ENCODE peak calls at places on chromosomes 2 and 18, in four cellular contexts. A is H1, V is K562, J is HepG2. H is an unnamed sample.

GRCh38 chr18:10798727-10799435 is 273.1 kb downstream of the NAPG start:
- DNase-seq in A (no peak), V (peak; percentile 26), J (peak; percentile 19), H (no peak)

GRCh38 chr2:196445991-196446390 is 193.5 kb upstream of the CCDC150 start:
- DNase-seq in A (no peak), V (no peak), J (no peak), H (no peak)

GRCh38 chr2:8203354-8203753 is 478.5 kb upstream of the ID2 start:
- DNase-seq in A (no peak), V (no peak), J (no peak), H (no peak)

GRCh38 chr2:232349946-232350635 is 28.5 kb upstream of the ALPP start:
- DNase-seq in A (no peak), V (no peak), J (no peak), H (no peak)

GRCh38 chr2:1887915-1888314 is 143.6 kb upstream of the PXDN start:
- DNase-seq in A (no peak), V (peak; percentile 8), J (no peak), H (peak; percentile 4)

GRCh38 chr2:166092889-166093288 is 34.9 kb downstream of the SCN1A start:
- DNase-seq in A (no peak), V (no peak), J (no peak), H (no peak)

GRCh38 chr2:189260361-189260761 is 80.8 kb upstream of the COL5A2 start:
- DNase-seq in A (no peak), V (no peak), J (no peak), H (no peak)

GRCh38 chr2:80496770-80497169 is 192.2 kb upstream of the LRRTM1 start:
- DNase-seq in A (no peak), V (no peak), J (no peak), H (no peak)

GRCh38 chr18:62498616-62499262 is 24.1 kb upstream of the ZCCHC2 start:
- DNase-seq in A (no peak), V (no peak), J (no peak), H (no peak)

GRCh38 chr2:30645745-30646119 is 161.5 kb downstream of the CAPN13 start:
- DNase-seq in A (no peak), V (no peak), J (no peak), H (no peak)

GRCh38 chr18:51614967-51615571 is 417.6 kb upstream of the MEX3C start:
- DNase-seq in A (no peak), V (no peak), J (no peak), H (no peak)

GRCh38 chr2:36338124-36338826 is 17.3 kb upstream of the CRIM1 start:
- DNase-seq in A (no peak), V (no peak), J (no peak), H (no peak)

GRCh38 chr18:74183110-74183509 is 34.8 kb downstream of the TIMM21 start:
- DNase-seq in A (no peak), V (no peak), J (no peak), H (no peak)

DNA sequence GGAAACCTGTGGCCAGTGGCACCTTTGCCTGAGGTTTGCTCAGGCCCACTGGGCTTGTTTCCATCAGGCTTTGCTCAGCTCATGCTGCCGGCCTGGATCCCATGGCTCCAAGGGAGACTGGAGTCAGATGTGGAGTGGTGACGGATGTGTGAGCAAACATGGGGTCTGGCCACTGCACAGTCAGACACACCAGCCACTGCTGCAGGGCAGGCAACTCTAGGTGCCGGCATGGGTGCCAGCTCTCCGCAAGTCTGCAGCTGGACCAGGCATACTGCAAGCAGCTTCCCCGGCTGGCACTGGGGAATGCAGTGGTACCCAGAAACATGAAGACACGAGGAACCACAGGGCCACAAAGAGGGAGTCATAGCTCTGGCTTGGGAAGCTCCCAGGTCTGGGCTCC is 37.4 kb downstream of the TDRD15 start:
- DNase-seq in A (no peak), V (no peak), J (no peak), H (no peak)
- TF ChIP-seq SP1 in A (no peak), V (no peak), J (no peak), H (no peak)

GRCh38 chr18:1585881-1586488 is 681.3 kb downstream of the ADCYAP1 start:
- DNase-seq in A (no peak), V (peak; percentile 43), J (peak; percentile 20), H (peak; percentile 32)
- TF ChIP-seq SIN3A in A (no peak), V (no peak), J (no peak), H (no peak)

GRCh38 chr18:75691483-75691882 is 264.0 kb upstream of the SMIM21 start:
- DNase-seq in A (no peak), V (no peak), J (no peak), H (no peak)
- TF ChIP-seq POLR2AphosphoS5 in A (no peak), V (no peak), J (no peak), H (no peak)

GRCh38 chr2:85854166-85854509 is 34.7 kb downstream of the ST3GAL5 start:
- DNase-seq in A (no peak), V (no peak), J (no peak), H (no peak)
- TF ChIP-seq SP1 in A (no peak), V (no peak), J (no peak), H (no peak)

GRCh38 chr2:128388414-128389032 is 69.9 kb upstream of the HS6ST1 start:
- DNase-seq in A (no peak), V (no peak), J (no peak), H (no peak)
- TF ChIP-seq SIN3A in A (no peak), V (no peak), J (no peak), H (no peak)

GRCh38 chr2:98463081-98463481 is 18.4 kb downstream of the INPP4A start:
- DNase-seq in A (no peak), V (no peak), J (no peak), H (no peak)

GRCh38 chr2:98463551-98463971 is 18.9 kb downstream of the INPP4A start:
- DNase-seq in A (no peak), V (no peak), J (no peak), H (no peak)

GRCh38 chr2:98464772-98465310 is 20.2 kb downstream of the INPP4A start:
- DNase-seq in A (no peak), V (peak; percentile 35), J (no peak), H (no peak)

GRCh38 chr2:98465456-98466201 is 21.0 kb downstream of the INPP4A start:
- DNase-seq in A (no peak), V (peak; percentile 86), J (no peak), H (no peak)

GRCh38 chr2:98463988-98464771 is 19.5 kb downstream of the INPP4A start:
- DNase-seq in A (no peak), V (peak; percentile 51), J (no peak), H (no peak)
- TF ChIP-seq POLR2AphosphoS5 in A (no peak), V (no peak), J (no peak), H (no peak)

DNA sequence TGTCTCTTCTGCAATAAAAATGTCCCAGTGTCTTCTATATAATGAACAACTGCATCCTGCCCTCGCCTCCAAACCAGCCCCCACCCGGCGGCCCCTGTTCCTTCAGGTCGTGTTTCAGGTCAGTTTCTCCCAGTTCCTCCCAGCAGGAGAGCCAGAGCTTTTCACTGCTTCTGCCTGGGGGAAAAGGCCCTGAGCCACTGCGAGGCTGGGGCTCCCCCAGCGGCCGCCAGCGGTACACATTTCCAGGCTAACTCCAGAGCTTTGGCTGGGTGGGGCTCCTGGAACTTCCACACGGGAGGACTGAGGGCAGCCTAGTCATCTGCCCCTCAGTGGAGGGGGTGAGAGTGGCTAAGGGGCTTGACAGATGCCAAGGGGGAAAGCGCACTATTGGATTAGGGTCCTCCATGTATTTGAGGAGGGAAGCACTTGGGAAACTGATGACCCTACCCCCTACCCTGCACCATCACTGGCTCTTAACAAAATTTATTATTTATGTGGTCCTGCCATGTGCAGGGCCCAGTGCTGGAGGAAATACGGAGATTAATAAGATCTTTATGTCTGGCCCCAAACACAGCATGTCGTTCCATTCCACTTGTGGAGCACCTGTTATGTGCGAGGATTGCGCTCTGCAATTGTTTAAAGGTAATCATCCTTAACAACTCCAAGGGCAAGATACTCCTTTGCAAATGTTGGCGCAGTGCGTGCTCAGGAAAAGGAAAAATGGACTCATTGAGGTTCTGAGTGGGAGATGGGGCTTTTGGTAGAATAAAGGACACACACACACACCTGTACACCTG is 17.3 kb upstream of the CYS1 start:
- DNase-seq in A (no peak), V (peak; percentile 79), J (peak; percentile 61), H (no peak)
- TF ChIP-seq SP1 in A (no peak), V (no peak), J (no peak), H (no peak)

GRCh38 chr2:42922790-42923631 is 130.6 kb upstream of the HAAO start:
- DNase-seq in A (no peak), V (no peak), J (peak; percentile 42), H (no peak)
- TF ChIP-seq SIN3A in A (no peak), V (no peak), J (no peak), H (no peak)